ENCODE peak calls at places on chromosomes 2 and 18, in four cellular contexts. V is Panc1; J is tibial artery; L is CD4-positive, alpha-beta T cell. I is an unnamed sample.

GRCh38 chr2:25332571-25332970 is 9.2 kb downstream of the DNMT3A start:
- DNase-seq in J (no peak), V (no peak), L (no peak), I (no peak)

GRCh38 chr2:166057363-166058169 is 70.3 kb downstream of the SCN1A start:
- DNase-seq in L (no peak), V (no peak), J (no peak), I (no peak)

GRCh38 chr2:221568299-221568698 is 3.8 kb downstream of the EPHA4 start:
- DNase-seq in L (no peak), J (no peak), V (no peak), I (no peak)

GRCh38 chr2:140997997-140998396 is 1132.8 kb downstream of the LRP1B start:
- DNase-seq in L (no peak), J (no peak), V (no peak), I (no peak)

GRCh38 chr2:170254293-170254732 is 76.4 kb downstream of the MYO3B start:
- DNase-seq in J (no peak), L (no peak), V (no peak), I (no peak)

GRCh38 chr2:3403587-3404334 is 24.3 kb downstream of the TRAPPC12 start:
- DNase-seq in J (no peak), V (no peak), L (no peak), I (no peak)

GRCh38 chr18:60021556-60021955 is 121.8 kb downstream of the PMAIP1 start:
- DNase-seq in J (no peak), V (no peak), L (no peak), I (no peak)

GRCh38 chr2:128732976-128733431 is 414.3 kb upstream of the HS6ST1 start:
- DNase-seq in V (no peak), L (no peak), J (peak), I (no peak)

GRCh38 chr18:777021-777420 is 35.0 kb downstream of the YES1 start:
- DNase-seq in V (no peak), L (no peak), J (no peak), I (no peak)

GRCh38 chr2:101831351-101831865 is 133.9 kb downstream of the MAP4K4 start:
- DNase-seq in L (peak), V (peak), J (peak), I (peak)

GRCh38 chr2:128317186-128317897 is 1.3 kb downstream of the HS6ST1 start:
- DNase-seq in V (no peak), J (no peak), L (no peak), I (peak)

GRCh38 chr2:150698016-150698661 is 210.7 kb upstream of the RND3 start:
- DNase-seq in J (no peak), V (no peak), L (no peak), I (no peak)

GRCh38 chr2:178479758-178480226 is 465 bp upstream of the PLEKHA3 start:
- DNase-seq in L (no peak), V (no peak), J (no peak), I (no peak)

GRCh38 chr2:28601612-28602011 is 105.8 kb downstream of the PLB1 start:
- DNase-seq in J (no peak), V (no peak), L (no peak), I (no peak)

GRCh38 chr2:126935774-126936173 is 37.1 kb downstream of the TEX51 start:
- DNase-seq in V (no peak), J (no peak), L (no peak), I (no peak)

GRCh38 chr2:15334650-15335326 is 226.3 kb downstream of the NBAS start:
- DNase-seq in J (no peak), V (no peak), L (no peak), I (no peak)

GRCh38 chr2:241188386-241189092 is at the start of gene ANO7:
- DNase-seq in V (no peak), L (no peak), J (no peak), I (no peak)

GRCh38 chr2:211344289-211344688 is 787.9 kb downstream of the CPS1 start:
- DNase-seq in J (no peak), V (no peak), L (no peak), I (no peak)

DNA sequence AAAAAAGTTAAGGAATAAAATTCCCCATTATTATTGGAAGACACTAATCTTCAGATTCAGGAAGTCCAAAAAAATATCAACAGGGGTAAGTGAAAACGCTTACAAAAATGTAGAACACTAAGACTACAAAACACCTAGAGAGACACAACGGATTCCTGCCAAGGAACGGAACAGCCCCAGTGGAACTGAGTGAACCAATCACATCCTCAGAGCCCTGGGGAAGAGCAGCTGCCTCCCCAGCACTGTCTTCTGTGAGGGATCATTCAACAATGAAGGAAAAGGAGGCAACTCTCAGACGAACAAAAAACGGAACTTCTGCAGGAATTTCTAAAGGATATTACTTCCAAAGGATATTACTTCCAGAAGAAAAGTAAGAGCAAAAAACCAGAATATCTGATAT is 82.0 kb downstream of the HDAC4 start:
- DNase-seq in L (no peak), V (no peak), J (peak), I (no peak)
- H3K27ac ChIP-seq in L (peak), V (peak), J (peak), I (peak)

GRCh38 chr2:39642054-39642742 is 23.5 kb upstream of the TMEM178A start:
- DNase-seq in J (no peak), L (no peak), V (peak), I (no peak)
- H3K27ac ChIP-seq in J (no peak), L (no peak), V (no peak), I (no peak)

GRCh38 chr2:159249955-159250723 is 36.4 kb downstream of the WDSUB1 start:
- DNase-seq in L (no peak), J (peak), V (peak), I (peak)
- H3K27ac ChIP-seq in L (no peak), J (peak), V (peak), I (no peak)

DNA sequence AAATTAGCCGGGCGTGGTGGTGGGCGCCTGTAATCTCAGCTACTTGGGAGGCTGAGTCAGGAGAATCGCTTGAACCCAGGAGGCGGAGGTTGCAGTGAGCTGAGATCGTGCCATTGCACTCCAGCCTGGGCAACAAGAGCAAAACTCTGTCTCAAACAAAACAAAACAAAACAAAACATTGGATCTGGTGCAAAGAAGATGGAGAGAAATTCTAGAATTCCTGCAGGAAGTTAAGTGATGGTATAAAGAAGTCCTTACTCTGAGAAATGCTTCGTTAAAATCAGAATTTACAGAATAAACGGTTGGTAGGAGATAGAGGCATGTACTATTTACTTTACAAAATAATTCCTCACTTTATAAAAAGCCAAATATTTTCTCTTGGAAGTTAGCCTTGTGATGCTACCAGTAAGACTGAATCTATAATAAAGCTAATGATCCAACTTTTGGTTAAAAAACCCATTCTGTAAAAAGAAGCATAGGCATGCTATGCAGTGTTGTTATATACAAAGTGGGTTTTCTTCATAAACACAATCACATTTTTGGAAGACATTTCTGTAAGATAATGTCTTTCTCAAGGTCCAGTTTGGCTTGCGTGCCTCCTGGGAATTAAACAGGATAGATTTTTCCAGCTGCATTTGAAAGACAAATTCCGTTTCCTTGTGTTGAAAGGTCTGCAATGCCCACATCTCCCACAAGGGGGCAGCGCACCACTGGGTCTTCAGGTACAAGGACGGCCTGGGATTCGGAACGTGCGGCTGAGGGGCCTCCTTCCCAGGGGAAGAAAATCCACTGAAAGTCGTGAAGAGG is 35.6 kb upstream of the PNO1 start:
- DNase-seq in V (peak), L (peak), J (peak), I (peak)
- H3K27ac ChIP-seq in V (no peak), L (no peak), J (no peak), I (no peak)

I was measured in ovary.